ENCODE peak calls at places on chromosome 18, in seven cellular contexts. Z is psoas muscle; X is bronchial epithelial cell; V is brain microvascular endothelial cell; U is CD8-positive, alpha-beta T cell; R is T-helper 1 cell; C is HL-60. W is an unnamed sample.

GRCh38 chr18:25921677-25922421 is 168.6 kb downstream of the SS18 start:
- DNase-seq in Z (no peak), X (peak), V (peak), U (no peak), R (no peak), C (peak), W (peak)

GRCh38 chr18:73962251-73962650 is 185.4 kb downstream of the FBXO15 start:
- DNase-seq in Z (no peak), X (no peak), V (peak), U (no peak), R (no peak), C (no peak), W (no peak)

GRCh38 chr18:63319383-63320040 is at the start of gene BCL2:
- DNase-seq in Z (no peak), X (no peak), V (peak), U (peak), R (no peak), C (peak), W (peak)

GRCh38 chr18:56501896-56502295 is 136.5 kb downstream of the TXNL1 start:
- DNase-seq in Z (no peak), X (no peak), V (no peak), U (no peak), R (no peak), C (no peak), W (no peak)

GRCh38 chr18:63844254-63844653 is 43.3 kb upstream of the SERPINB2 start:
- DNase-seq in Z (no peak), X (peak), V (peak), U (no peak), R (no peak), C (peak), W (peak)

GRCh38 chr18:9914584-9915290 is 921 bp downstream of the VAPA start:
- DNase-seq in Z (peak), X (peak), V (peak), U (peak), R (peak), C (peak), W (peak)

GRCh38 chr18:74311000-74311399 is 4.6 kb upstream of the C18orf63 start:
- DNase-seq in Z (no peak), X (no peak), V (no peak), U (no peak), R (no peak), C (no peak), W (no peak)

GRCh38 chr18:58221060-58221725 is 177.2 kb downstream of the NEDD4L start:
- DNase-seq in Z (no peak), X (peak), V (peak), U (no peak), R (no peak), C (no peak), W (no peak)

GRCh38 chr18:75211002-75211621 is 515 bp downstream of the TSHZ1 start:
- DNase-seq in Z (peak), X (no peak), V (no peak), U (peak), R (peak), C (peak), W (peak)

GRCh38 chr18:48222118-48222517 is 187.1 kb downstream of the ZBTB7C start:
- DNase-seq in Z (peak), X (peak), V (peak), U (no peak), R (no peak), C (peak), W (no peak)

GRCh38 chr18:32280911-32281310 is 91.1 kb downstream of the MEP1B start:
- DNase-seq in Z (no peak), X (no peak), V (no peak), U (no peak), R (no peak), C (no peak), W (no peak)

GRCh38 chr18:6543330-6543908 is 128.7 kb upstream of the L3MBTL4 start:
- DNase-seq in Z (no peak), X (peak), V (no peak), U (no peak), R (no peak), C (no peak), W (peak)

GRCh38 chr18:50578651-50579050 is 18.8 kb downstream of the MAPK4 start:
- DNase-seq in Z (no peak), X (peak), V (no peak), U (no peak), R (no peak), C (peak), W (no peak)

GRCh38 chr18:2354292-2354691 is 217.0 kb downstream of the METTL4 start:
- DNase-seq in Z (no peak), X (no peak), V (no peak), U (no peak), R (no peak), C (no peak), W (no peak)

W was measured in neural progenitor cell.